ENCODE peak calls at places on chromosomes 1 and 21, in ten cellular contexts. E, I, K, V, G, F, B, A, C and R are unnamed samples.
A peak's percentile ranks its signal among the peaks of the same experiment; 100 is the strongest.

GRCh38 chr21:16773206-16773605 is 739.6 kb upstream of the CXADR start:
- DNase-seq in E (no peak), I (no peak), K (no peak), V (peak; percentile 69), G (no peak), F (peak; percentile 47), B (no peak), A (no peak), C (no peak), R (peak; percentile 2)

GRCh38 chr1:10161541-10162290 is 48.7 kb upstream of the KIF1B start:
- DNase-seq in E (no peak), I (peak; percentile 87), K (no peak), V (no peak), G (no peak), F (no peak), B (no peak), A (no peak), C (no peak), R (no peak)

GRCh38 chr21:17463441-17463840 is 49.4 kb upstream of the CXADR start:
- DNase-seq in E (no peak), I (no peak), K (no peak), V (peak; percentile 82), G (peak; percentile 46), F (no peak), B (no peak), A (no peak), C (no peak), R (peak; percentile 86)

GRCh38 chr1:75908717-75909152 is 23.5 kb downstream of the ASB17 start:
- DNase-seq in E (no peak), I (peak; percentile 3), K (no peak), V (peak; percentile 57), G (peak; percentile 52), F (peak; percentile 43), B (peak; percentile 39), A (no peak), C (peak; percentile 38), R (peak; percentile 11)

GRCh38 chr1:198495635-198496034 is 44.8 kb downstream of the ATP6V1G3 start:
- DNase-seq in E (no peak), I (no peak), K (no peak), V (peak; percentile 50), G (no peak), F (no peak), B (no peak), A (no peak), C (no peak), R (no peak)

GRCh38 chr1:8070381-8070811 is 44.3 kb upstream of the ERRFI1 start:
- DNase-seq in E (no peak), I (no peak), K (no peak), V (no peak), G (no peak), F (no peak), B (peak; percentile 67), A (no peak), C (no peak), R (no peak)

GRCh38 chr1:206580438-206581113 is 31.7 kb downstream of the EIF2D start:
- DNase-seq in E (no peak), I (no peak), K (no peak), V (no peak), G (no peak), F (no peak), B (no peak), A (no peak), C (no peak), R (no peak)

GRCh38 chr21:43917515-43918384 is 52.7 kb downstream of the AGPAT3 start:
- DNase-seq in E (no peak), I (no peak), K (no peak), V (no peak), G (no peak), F (no peak), B (peak; percentile 4), A (no peak), C (no peak), R (no peak)

GRCh38 chr1:33009561-33009960 is 27.1 kb downstream of the AK2 start:
- DNase-seq in E (no peak), I (no peak), K (no peak), V (no peak), G (no peak), F (no peak), B (no peak), A (no peak), C (no peak), R (no peak)

GRCh38 chr1:184075040-184076029 is 23.8 kb downstream of the TSEN15 start:
- DNase-seq in E (no peak), I (peak; percentile 91), K (no peak), V (peak; percentile 67), G (no peak), F (no peak), B (peak; percentile 50), A (no peak), C (peak; percentile 33), R (peak; percentile 35)

GRCh38 chr1:56866656-56867055 is 12.1 kb downstream of the C8A start:
- DNase-seq in E (no peak), I (no peak), K (no peak), V (peak; percentile 90), G (no peak), F (no peak), B (no peak), A (no peak), C (no peak), R (peak; percentile 57)

GRCh38 chr1:10790155-10790707 is 6.2 kb downstream of the CASZ1 start:
- DNase-seq in E (no peak), I (no peak), K (no peak), V (no peak), G (no peak), F (no peak), B (no peak), A (no peak), C (no peak), R (no peak)

GRCh38 chr1:90558754-90559378 is 158.2 kb downstream of the BARHL2 start:
- DNase-seq in E (no peak), I (no peak), K (no peak), V (no peak), G (no peak), F (no peak), B (no peak), A (no peak), C (no peak), R (no peak)

GRCh38 chr1:160101037-160101716 is 2.8 kb upstream of the IGSF8 start:
- DNase-seq in E (peak; percentile 88), I (peak; percentile 94), K (peak; percentile 64), V (peak; percentile 80), G (peak; percentile 87), F (no peak), B (peak; percentile 83), A (peak; percentile 60), C (peak; percentile 79), R (no peak)

GRCh38 chr1:150429805-150430204 is 57.4 kb upstream of the TARS2 start:
- DNase-seq in E (no peak), I (no peak), K (no peak), V (no peak), G (no peak), F (no peak), B (no peak), A (no peak), C (no peak), R (no peak)

GRCh38 chr1:92310185-92310597 is 11.3 kb downstream of the RPAP2 start:
- DNase-seq in E (no peak), I (peak; percentile 64), K (no peak), V (peak; percentile 19), G (no peak), F (no peak), B (no peak), A (no peak), C (no peak), R (no peak)

GRCh38 chr21:46597896-46598343 is 7.0 kb downstream of the S100B start:
- DNase-seq in E (peak; percentile 43), I (no peak), K (no peak), V (no peak), G (no peak), F (no peak), B (no peak), A (no peak), C (no peak), R (no peak)

GRCh38 chr1:64864018-64864945 is 102.1 kb downstream of the JAK1 start:
- DNase-seq in E (peak; percentile 20), I (peak; percentile 66), K (peak; percentile 7), V (no peak), G (no peak), F (no peak), B (peak; percentile 61), A (no peak), C (peak; percentile 74), R (no peak)